ENCODE peak calls at places on chromosomes 12 and 14, in eight cellular contexts. One of them, this sample, is unnamed.

GRCh38 chr12:86948851-86949250 is 692.7 kb upstream of the MGAT4C start:
- DNase-seq in NCI-H748 treated with DMSO at 0.1 percent for 48 hours: no peak
- DNase-seq in HuH-7.5: no peak
- DNase-seq in vagina: no peak
- DNase-seq in HCEC 1CT: peak; percentile 85
- DNase-seq in NCI-H1092 treated with DMSO at 0.1 percent for 48 hours: no peak
- DNase-seq in CD4-positive, alpha-beta T cell: no peak
- DNase-seq in dorsolateral prefrontal cortex: no peak
- DNase-seq in this sample: no peak

GRCh38 chr14:78950654-78951053 is 780.5 kb downstream of the NRXN3 start:
- DNase-seq in NCI-H748 treated with DMSO at 0.1 percent for 48 hours: no peak
- DNase-seq in HuH-7.5: no peak
- DNase-seq in vagina: no peak
- DNase-seq in HCEC 1CT: peak; percentile 49
- DNase-seq in NCI-H1092 treated with DMSO at 0.1 percent for 48 hours: no peak
- DNase-seq in CD4-positive, alpha-beta T cell: no peak
- DNase-seq in dorsolateral prefrontal cortex: no peak
- DNase-seq in this sample: no peak

GRCh38 chr12:27083861-27084271 is 1.5 kb upstream of the C12orf71 start:
- DNase-seq in NCI-H748 treated with DMSO at 0.1 percent for 48 hours: no peak
- DNase-seq in HuH-7.5: no peak
- DNase-seq in vagina: no peak
- DNase-seq in HCEC 1CT: peak; percentile 28
- DNase-seq in NCI-H1092 treated with DMSO at 0.1 percent for 48 hours: no peak
- DNase-seq in CD4-positive, alpha-beta T cell: no peak
- DNase-seq in dorsolateral prefrontal cortex: peak; percentile 60
- DNase-seq in this sample: no peak

GRCh38 chr12:122323311-122324019 is 57.2 kb upstream of the VPS33A start:
- DNase-seq in NCI-H748 treated with DMSO at 0.1 percent for 48 hours: no peak
- DNase-seq in HuH-7.5: no peak
- DNase-seq in vagina: no peak
- DNase-seq in HCEC 1CT: no peak
- DNase-seq in NCI-H1092 treated with DMSO at 0.1 percent for 48 hours: no peak
- DNase-seq in CD4-positive, alpha-beta T cell: no peak
- DNase-seq in dorsolateral prefrontal cortex: no peak
- DNase-seq in this sample: no peak

GRCh38 chr12:100555722-100556121 is 17.8 kb upstream of the GAS2L3 start:
- DNase-seq in NCI-H748 treated with DMSO at 0.1 percent for 48 hours: no peak
- DNase-seq in HuH-7.5: peak; percentile 19
- DNase-seq in vagina: no peak
- DNase-seq in HCEC 1CT: peak; percentile 51
- DNase-seq in NCI-H1092 treated with DMSO at 0.1 percent for 48 hours: no peak
- DNase-seq in CD4-positive, alpha-beta T cell: no peak
- DNase-seq in dorsolateral prefrontal cortex: no peak
- DNase-seq in this sample: no peak

GRCh38 chr12:58917699-58918334 is 2.5 kb downstream of the LRIG3 start:
- DNase-seq in NCI-H748 treated with DMSO at 0.1 percent for 48 hours: no peak
- DNase-seq in HuH-7.5: no peak
- DNase-seq in vagina: no peak
- DNase-seq in HCEC 1CT: no peak
- DNase-seq in NCI-H1092 treated with DMSO at 0.1 percent for 48 hours: no peak
- DNase-seq in CD4-positive, alpha-beta T cell: no peak
- DNase-seq in dorsolateral prefrontal cortex: no peak
- DNase-seq in this sample: no peak

GRCh38 chr12:43338848-43339526 is 213.0 kb downstream of the ADAMTS20 start:
- DNase-seq in NCI-H748 treated with DMSO at 0.1 percent for 48 hours: peak; percentile 59
- DNase-seq in HuH-7.5: no peak
- DNase-seq in vagina: no peak
- DNase-seq in HCEC 1CT: peak; percentile 79
- DNase-seq in NCI-H1092 treated with DMSO at 0.1 percent for 48 hours: no peak
- DNase-seq in CD4-positive, alpha-beta T cell: no peak
- DNase-seq in dorsolateral prefrontal cortex: no peak
- DNase-seq in this sample: no peak

GRCh38 chr12:113534555-113534954 is 62.9 kb upstream of the LHX5 start:
- DNase-seq in NCI-H748 treated with DMSO at 0.1 percent for 48 hours: no peak
- DNase-seq in HuH-7.5: no peak
- DNase-seq in vagina: no peak
- DNase-seq in HCEC 1CT: no peak
- DNase-seq in NCI-H1092 treated with DMSO at 0.1 percent for 48 hours: no peak
- DNase-seq in CD4-positive, alpha-beta T cell: no peak
- DNase-seq in dorsolateral prefrontal cortex: no peak
- DNase-seq in this sample: no peak

GRCh38 chr12:88185988-88186387 is 43.9 kb downstream of the TMTC3 start:
- DNase-seq in NCI-H748 treated with DMSO at 0.1 percent for 48 hours: no peak
- DNase-seq in HuH-7.5: no peak
- DNase-seq in vagina: no peak
- DNase-seq in HCEC 1CT: peak; percentile 79
- DNase-seq in NCI-H1092 treated with DMSO at 0.1 percent for 48 hours: no peak
- DNase-seq in CD4-positive, alpha-beta T cell: no peak
- DNase-seq in dorsolateral prefrontal cortex: no peak
- DNase-seq in this sample: no peak

GRCh38 chr12:109582636-109583035 is 9.0 kb downstream of the MVK start:
- DNase-seq in NCI-H748 treated with DMSO at 0.1 percent for 48 hours: no peak
- DNase-seq in HuH-7.5: peak; percentile 59
- DNase-seq in vagina: no peak
- DNase-seq in HCEC 1CT: no peak
- DNase-seq in NCI-H1092 treated with DMSO at 0.1 percent for 48 hours: no peak
- DNase-seq in CD4-positive, alpha-beta T cell: no peak
- DNase-seq in dorsolateral prefrontal cortex: no peak
- DNase-seq in this sample: no peak

GRCh38 chr14:72740504-72740961 is 153.4 kb downstream of the DPF3 start:
- DNase-seq in NCI-H748 treated with DMSO at 0.1 percent for 48 hours: no peak
- DNase-seq in HuH-7.5: no peak
- DNase-seq in vagina: peak; percentile 70
- DNase-seq in HCEC 1CT: no peak
- DNase-seq in NCI-H1092 treated with DMSO at 0.1 percent for 48 hours: no peak
- DNase-seq in CD4-positive, alpha-beta T cell: no peak
- DNase-seq in dorsolateral prefrontal cortex: no peak
- DNase-seq in this sample: peak; percentile 8

GRCh38 chr14:99671230-99672224 is 12.6 kb upstream of the CYP46A1 start:
- DNase-seq in NCI-H748 treated with DMSO at 0.1 percent for 48 hours: no peak
- DNase-seq in HuH-7.5: no peak
- DNase-seq in vagina: no peak
- DNase-seq in HCEC 1CT: no peak
- DNase-seq in NCI-H1092 treated with DMSO at 0.1 percent for 48 hours: no peak
- DNase-seq in CD4-positive, alpha-beta T cell: no peak
- DNase-seq in dorsolateral prefrontal cortex: peak; percentile 48
- DNase-seq in this sample: no peak

GRCh38 chr12:43285248-43285647 is 266.8 kb downstream of the ADAMTS20 start:
- DNase-seq in NCI-H748 treated with DMSO at 0.1 percent for 48 hours: no peak
- DNase-seq in HuH-7.5: no peak
- DNase-seq in vagina: no peak
- DNase-seq in HCEC 1CT: peak; percentile 96
- DNase-seq in NCI-H1092 treated with DMSO at 0.1 percent for 48 hours: no peak
- DNase-seq in CD4-positive, alpha-beta T cell: no peak
- DNase-seq in dorsolateral prefrontal cortex: no peak
- DNase-seq in this sample: no peak

This sample was measured in heart left ventricle.